ENCODE peak calls at places on chromosomes 16 and 17, in five cellular contexts. R is posterior cingulate gyrus, D is ACHN, O is prostate gland, X is cerebellum. J is an unnamed sample.

GRCh38 chr17:64081802-64082799 is 47.8 kb downstream of the ERN1 start:
- DNase-seq in R (no peak), D (peak), O (peak), X (peak), J (peak)

GRCh38 chr17:43468746-43469544 is 14.8 kb upstream of the DHX8 start:
- DNase-seq in R (no peak), D (peak), O (no peak), X (peak), J (no peak)

GRCh38 chr17:39144414-39144813 is 7.0 kb downstream of the PLXDC1 start:
- DNase-seq in R (no peak), D (no peak), O (peak), X (peak), J (no peak)

GRCh38 chr16:27579086-27579980 is 29.4 kb downstream of the KATNIP start:
- DNase-seq in R (no peak), D (no peak), O (no peak), X (no peak), J (no peak)

GRCh38 chr16:57614546-57615343 is 13.7 kb upstream of the ADGRG1 start:
- DNase-seq in R (no peak), D (no peak), O (no peak), X (no peak), J (no peak)

GRCh38 chr16:88405325-88406060 is 22.7 kb downstream of the ZNF469 start:
- DNase-seq in R (no peak), D (no peak), O (peak), X (no peak), J (no peak)

GRCh38 chr16:54116126-54116525 is 170.5 kb downstream of the IRX3 start:
- DNase-seq in R (no peak), D (no peak), O (no peak), X (no peak), J (no peak)

GRCh38 chr17:71440513-71440912 is 680.3 kb upstream of the SOX9 start:
- DNase-seq in R (no peak), D (no peak), O (no peak), X (no peak), J (no peak)

GRCh38 chr16:71659471-71659870 is 33.5 kb downstream of the MARVELD3 start:
- DNase-seq in R (no peak), D (no peak), O (no peak), X (no peak), J (no peak)

GRCh38 chr17:17297217-17297616 is 6.0 kb upstream of the NT5M start:
- DNase-seq in R (no peak), D (no peak), O (no peak), X (no peak), J (no peak)

GRCh38 chr17:67520282-67520906 is 143.3 kb downstream of the PITPNC1 start:
- DNase-seq in R (no peak), D (no peak), O (no peak), X (no peak), J (peak)

GRCh38 chr17:1322469-1322868 is 43.0 kb downstream of the TRARG1 start:
- DNase-seq in R (no peak), D (no peak), O (no peak), X (no peak), J (no peak)

GRCh38 chr16:86044881-86045600 is 146.1 kb downstream of the IRF8 start:
- DNase-seq in R (no peak), D (no peak), O (no peak), X (no peak), J (no peak)

GRCh38 chr16:67857547-67858233 is 10.2 kb upstream of the CENPT start:
- DNase-seq in R (no peak), D (peak), O (peak), X (no peak), J (no peak)

GRCh38 chr17:37137070-37137610 is 188.4 kb downstream of the AATF start:
- DNase-seq in R (no peak), D (no peak), O (no peak), X (no peak), J (no peak)